ENCODE peak calls at places on chromosomes 11 and 22, in four cellular contexts. Y, D, R and V are unnamed samples.

GRCh38 chr22:41976070-41976901 is 7.0 kb downstream of the SEPTIN3 start:
- DNase-seq in Y (no peak), D (no peak), R (peak; percentile 91), V (peak; percentile 18)

GRCh38 chr11:12770966-12771597 is 96.9 kb downstream of the TEAD1 start:
- DNase-seq in R (no peak), Y (no peak), D (no peak), V (no peak)

GRCh38 chr11:104858882-104859735 is 39.2 kb downstream of the CASP12 start:
- DNase-seq in R (no peak), D (no peak), Y (no peak), V (no peak)

GRCh38 chr22:47888807-47889206 is 1126.4 kb downstream of the TBC1D22A start:
- DNase-seq in R (no peak), D (no peak), Y (no peak), V (no peak)

GRCh38 chr22:41770715-41771452 is 29.6 kb upstream of the CCDC134 start:
- DNase-seq in D (no peak), Y (no peak), R (no peak), V (no peak)

GRCh38 chr11:108551653-108552462 is 41.7 kb downstream of the EXPH5 start:
- DNase-seq in D (no peak), Y (peak; percentile 19), R (no peak), V (no peak)

GRCh38 chr11:102886999-102887398 is 12.2 kb upstream of the MMP12 start:
- DNase-seq in Y (no peak), R (no peak), D (no peak), V (no peak)

GRCh38 chr11:64036081-64037026 is 623 bp downstream of the FLRT1 start:
- DNase-seq in R (no peak), D (no peak), Y (peak; percentile 29), V (no peak)

GRCh38 chr11:125155100-125155444 is 9.5 kb upstream of the PKNOX2 start:
- DNase-seq in D (no peak), Y (no peak), R (no peak), V (no peak)

GRCh38 chr11:117070016-117070415 is 28.2 kb downstream of the SIK3 start:
- DNase-seq in D (no peak), R (no peak), Y (peak; percentile 33), V (no peak)

GRCh38 chr11:62805991-62806441 is 776 bp upstream of the NXF1 start:
- DNase-seq in Y (no peak), D (no peak), R (no peak), V (no peak)

GRCh38 chr11:65642014-65642671 is 4.2 kb downstream of the SIPA1 start:
- DNase-seq in D (no peak), Y (no peak), R (peak; percentile 79), V (no peak)

GRCh38 chr11:57339305-57339704 is 1.2 kb downstream of the P2RX3 start:
- DNase-seq in R (no peak), D (no peak), Y (no peak), V (no peak)

GRCh38 chr22:29344137-29344536 is 28.6 kb upstream of the RASL10A start:
- DNase-seq in R (peak; percentile 85), Y (peak; percentile 88), D (no peak), V (no peak)

GRCh38 chr22:17969732-17970131 is 54.6 kb downstream of the MICAL3 start:
- DNase-seq in Y (peak; percentile 96), D (peak; percentile 94), R (no peak), V (no peak)

GRCh38 chr11:69873166-69874077 is 54.2 kb upstream of the FGF3 start:
- DNase-seq in Y (no peak), D (no peak), R (no peak), V (no peak)
- H3K4me3 ChIP-seq in Y (no peak overlapping the region), D (no peak overlapping the region), R (no peak overlapping the region), V (no peak overlapping the region)

GRCh38 chr11:60871378-60872061 is 4.2 kb downstream of the ZP1 start:
- DNase-seq in Y (peak; percentile 71), R (no peak), D (no peak), V (no peak)

GRCh38 chr11:60872952-60873524 is 5.7 kb downstream of the ZP1 start:
- DNase-seq in Y (peak; percentile 90), R (no peak), D (peak; percentile 39), V (peak; percentile 11)

GRCh38 chr11:60873533-60873932 is 6.2 kb downstream of the ZP1 start:
- DNase-seq in D (no peak), R (no peak), Y (no peak), V (no peak)

GRCh38 chr11:60870733-60871377 is 3.5 kb downstream of the ZP1 start:
- DNase-seq in R (no peak), Y (no peak), D (no peak), V (no peak)

DNA sequence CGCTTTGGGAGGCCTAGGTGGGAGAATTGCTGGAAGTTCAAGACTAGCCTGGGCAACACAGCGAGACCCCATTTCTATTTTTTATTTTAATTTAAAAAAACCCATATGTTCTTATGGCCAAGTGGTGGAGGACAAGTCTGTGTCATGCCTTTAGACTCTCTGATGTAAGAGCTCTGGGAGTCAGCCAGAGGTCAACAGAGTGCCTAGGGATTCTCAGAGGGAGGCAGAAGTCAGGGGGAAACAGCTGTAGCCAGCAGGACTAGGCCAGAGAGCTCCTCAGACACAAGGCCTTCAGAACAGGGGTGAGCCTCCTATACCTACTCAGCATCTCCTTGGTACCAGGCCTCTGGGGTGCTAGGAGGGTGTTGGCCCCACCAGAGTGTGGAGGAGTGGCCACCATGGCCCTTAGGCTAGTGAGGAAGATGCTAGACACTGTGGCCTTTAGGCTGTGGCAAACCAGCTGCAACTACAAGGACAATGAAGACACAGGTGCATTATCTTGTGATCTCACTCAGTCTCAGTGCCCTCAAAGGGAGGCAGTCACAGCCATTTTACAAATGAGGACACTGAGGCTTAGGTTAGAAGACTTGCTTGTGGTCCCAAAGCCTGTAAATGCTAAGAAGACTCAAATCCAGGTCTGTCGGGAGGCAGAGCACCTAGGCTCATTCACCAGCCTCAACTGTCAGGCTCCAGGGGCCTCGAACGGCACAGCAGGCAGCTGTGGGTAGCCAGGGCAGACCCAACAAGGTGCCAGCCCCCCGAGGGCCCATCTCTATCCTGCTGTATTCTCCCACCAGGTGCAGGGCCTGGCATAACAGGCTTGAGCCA is 5.0 kb downstream of the ZP1 start:
- DNase-seq in Y (peak; percentile 89), R (no peak), D (no peak), V (no peak)
- H3K4me3 ChIP-seq in Y (no peak overlapping the region), R (no peak overlapping the region), D (no peak overlapping the region), V (no peak overlapping the region)

DNA sequence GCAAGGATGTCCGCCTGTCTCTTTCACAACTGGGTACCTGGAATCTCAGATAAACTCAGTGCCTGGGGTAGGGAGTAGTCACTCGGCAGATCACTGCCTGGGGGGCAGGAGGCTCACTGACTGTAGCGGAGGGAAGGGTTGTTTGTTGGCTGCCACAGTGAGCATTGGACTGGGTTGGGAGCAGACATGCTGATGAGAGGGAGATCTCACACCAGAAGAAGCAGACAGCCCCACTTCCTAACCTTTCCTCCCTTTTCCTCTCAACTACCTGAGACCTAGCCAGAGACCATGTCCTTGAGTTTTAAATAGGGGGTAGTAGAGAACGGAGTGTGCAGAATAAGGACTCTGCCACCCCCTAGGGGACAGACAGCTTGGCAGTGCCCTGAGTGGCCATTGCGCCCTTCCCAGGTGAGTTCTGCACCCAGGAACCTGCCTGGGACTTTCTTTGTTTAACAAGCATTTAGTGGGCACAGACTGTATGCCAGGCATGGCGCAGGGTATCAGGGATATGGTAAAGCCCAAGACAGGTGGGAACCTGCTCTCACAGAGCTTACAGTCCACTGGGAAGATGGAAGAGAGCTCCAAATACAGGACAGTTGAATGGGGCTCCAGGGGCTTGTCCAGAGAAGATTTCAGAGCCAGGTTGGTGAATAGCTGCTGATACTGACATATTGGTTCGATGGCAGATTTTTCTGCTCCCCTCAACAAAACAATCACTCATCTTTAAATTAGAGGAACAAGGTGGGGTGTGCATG is 115.7 kb upstream of the NNMT start:
- DNase-seq in Y (no peak), D (no peak), R (no peak), V (no peak)
- H3K4me3 ChIP-seq in Y (peak overlapping the region; percentile 2), D (no peak overlapping the region), R (peak overlapping the region; percentile 24), V (peak overlapping the region; percentile 12)

GRCh38 chr11:46526489-46527215 is 67.2 kb downstream of the AMBRA1 start:
- DNase-seq in D (no peak), Y (no peak), R (no peak), V (no peak)
- H3K4me3 ChIP-seq in D (no peak overlapping the region), Y (no peak overlapping the region), R (no peak overlapping the region), V (no peak overlapping the region)

DNA sequence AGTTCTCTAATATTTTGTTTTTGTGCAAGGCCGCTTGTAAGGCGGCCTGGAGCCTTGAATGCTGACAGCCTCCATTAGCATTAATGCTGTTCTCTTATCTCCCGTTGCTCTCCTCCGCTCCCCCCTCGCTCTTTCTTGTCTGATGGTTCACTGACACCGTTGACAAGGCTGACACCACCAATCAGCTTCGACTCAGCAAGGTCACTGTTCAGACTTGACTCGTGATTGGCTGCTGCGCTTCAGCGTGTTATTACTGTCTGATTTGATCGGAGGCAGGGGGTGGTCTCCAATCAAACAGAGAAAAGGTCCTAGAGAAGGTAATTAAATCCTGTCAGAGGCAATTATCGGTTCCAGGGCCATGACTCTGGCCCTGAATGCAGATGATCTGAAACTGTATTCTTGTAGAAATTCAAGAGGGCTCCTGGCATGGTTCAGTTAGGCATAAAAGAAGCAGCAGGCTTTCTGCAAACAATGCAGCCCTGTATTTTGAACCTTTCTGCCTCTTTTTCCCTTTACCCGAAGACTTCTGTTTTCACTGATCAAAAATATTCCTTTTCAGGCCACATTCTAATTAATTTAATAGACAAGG is 49.3 kb upstream of the MPPED2 start:
- DNase-seq in R (no peak), D (no peak), Y (peak; percentile 1), V (peak; percentile 2)
- H3K4me3 ChIP-seq in R (no peak overlapping the region), D (no peak overlapping the region), Y (no peak overlapping the region), V (no peak overlapping the region)

DNA sequence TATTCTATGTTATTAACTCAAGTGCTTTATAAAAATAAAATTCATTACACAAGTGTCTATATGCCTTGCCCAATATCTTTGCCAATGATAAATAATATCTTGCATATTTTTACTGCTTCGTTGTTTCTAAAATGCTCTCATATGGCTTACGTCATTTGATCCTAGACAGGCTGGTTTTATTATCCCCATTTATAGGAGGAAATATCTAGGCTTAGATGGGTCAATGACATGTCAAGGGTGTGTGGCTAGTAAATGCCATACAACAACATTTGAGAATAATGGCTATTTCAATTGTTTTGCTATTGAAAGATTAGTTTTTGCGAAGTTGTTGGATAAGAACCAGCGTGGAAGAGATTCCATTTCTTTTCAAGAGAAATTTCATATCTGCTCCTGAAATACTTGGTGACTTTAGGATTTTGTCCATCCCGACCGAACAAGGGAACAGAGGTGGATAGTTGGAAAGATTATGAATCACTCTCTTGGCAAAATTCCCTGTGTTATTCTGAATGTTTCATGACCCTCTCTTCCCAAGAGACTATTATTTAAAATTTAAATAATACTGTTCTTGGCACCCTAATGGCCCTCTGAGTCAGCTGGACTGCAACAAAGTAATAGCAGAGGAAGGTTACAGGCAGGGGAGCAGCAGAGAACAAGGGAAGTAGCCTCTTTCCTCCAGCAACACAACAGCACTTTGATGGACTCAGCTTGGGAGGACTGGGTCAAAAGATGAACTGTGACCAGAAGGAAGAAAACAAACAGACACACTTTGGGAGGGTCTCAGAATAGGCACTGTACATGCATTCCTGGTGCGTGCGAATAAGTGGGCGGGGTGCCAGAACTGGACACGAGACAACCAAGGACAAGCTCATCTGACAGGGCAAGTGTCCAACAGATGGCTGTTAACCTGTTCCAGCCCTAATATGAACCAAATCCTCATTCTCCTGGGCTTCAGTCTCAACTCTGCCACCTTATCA is 94.5 kb downstream of the ME3 start:
- DNase-seq in R (no peak), Y (peak; percentile 93), D (peak; percentile 38), V (no peak)
- H3K4me3 ChIP-seq in R (no peak overlapping the region), Y (no peak overlapping the region), D (no peak overlapping the region), V (no peak overlapping the region)

GRCh38 chr11:76686261-76687079 is 15.9 kb upstream of the LRRC32 start:
- DNase-seq in Y (no peak), R (peak; percentile 46), D (no peak), V (no peak)
- H3K4me3 ChIP-seq in Y (no peak overlapping the region), R (no peak overlapping the region), D (no peak overlapping the region), V (peak overlapping the region; percentile 51)

GRCh38 chr22:39312410-39312809 is 7.0 kb downstream of the RPL3 start:
- DNase-seq in Y (no peak), D (no peak), R (no peak), V (no peak)
- H3K4me3 ChIP-seq in Y (no peak overlapping the region), D (no peak overlapping the region), R (no peak overlapping the region), V (no peak overlapping the region)